ENCODE peak calls at places on chromosomes 1 and 21, in ten cellular contexts. X, C, U, Z, S, G, K, T, B and N are unnamed samples. For H3K4me1, the result is how much of the 10 kb centered on the place peaks cover.

GRCh38 chr1:245677446-245678240 is 522.9 kb downstream of the KIF26B start:
- DNase-seq in C (peak), K (peak), B (no peak), Z (no peak), X (no peak), U (no peak), S (no peak), G (no peak), T (no peak), N (no peak)

GRCh38 chr21:29205988-29206387 is 75.5 kb downstream of the MAP3K7CL start:
- DNase-seq in G (no peak), C (no peak), Z (no peak), K (no peak), B (no peak), X (no peak), U (no peak), S (no peak), T (peak), N (no peak)

GRCh38 chr1:190908691-190909090 is 431.0 kb upstream of the BRINP3 start:
- DNase-seq in S (no peak), T (peak), X (peak), B (no peak), U (no peak), K (no peak), Z (no peak), G (no peak), C (peak), N (no peak)

GRCh38 chr1:185477638-185478216 is 160.7 kb upstream of the IVNS1ABP start:
- DNase-seq in T (no peak), C (no peak), S (peak), U (no peak), G (no peak), X (no peak), B (no peak), Z (no peak), K (peak), N (no peak)

GRCh38 chr1:235275223-235275622 is 52.8 kb downstream of the ARID4B start:
- DNase-seq in B (no peak), S (no peak), C (no peak), T (no peak), G (no peak), U (no peak), Z (no peak), K (no peak), X (no peak), N (peak)

GRCh38 chr1:55718758-55719671 is 503.9 kb upstream of the USP24 start:
- DNase-seq in K (peak), B (no peak), X (peak), G (no peak), Z (no peak), S (no peak), U (no peak), T (peak), C (peak), N (no peak)

GRCh38 chr1:95742591-95743089 is 508.6 kb downstream of the RWDD3 start:
- DNase-seq in Z (no peak), K (no peak), G (no peak), B (no peak), T (peak), X (no peak), C (peak), S (no peak), U (peak), N (no peak)

GRCh38 chr1:215710340-215710971 is 143.4 kb downstream of the KCTD3 start:
- DNase-seq in K (no peak), X (peak), B (no peak), G (no peak), U (no peak), Z (no peak), S (no peak), T (peak), C (peak), N (no peak)

GRCh38 chr1:211352985-211353515 is 26.4 kb downstream of the TRAF5 start:
- DNase-seq in U (no peak), X (no peak), G (no peak), T (peak), S (peak), C (peak), Z (peak), B (no peak), K (peak), N (peak)

GRCh38 chr1:197222025-197222685 is 45.9 kb upstream of the CRB1 start:
- DNase-seq in K (no peak), Z (no peak), B (no peak), T (peak), C (no peak), X (peak), U (no peak), S (no peak), G (no peak), N (no peak)

GRCh38 chr1:2436876-2437275 is 24.5 kb upstream of the PEX10 start:
- DNase-seq in K (no peak), X (no peak), S (no peak), T (no peak), G (no peak), C (no peak), B (no peak), Z (no peak), U (no peak), N (no peak)

GRCh38 chr1:2433936-2434335 is 21.6 kb upstream of the PEX10 start:
- DNase-seq in S (no peak), U (no peak), K (no peak), Z (no peak), T (no peak), C (no peak), X (no peak), G (no peak), B (no peak), N (no peak)

GRCh38 chr1:2437617-2438016 is 25.3 kb upstream of the PEX10 start:
- DNase-seq in B (no peak), C (no peak), K (no peak), S (no peak), X (no peak), Z (no peak), U (no peak), G (no peak), T (no peak), N (no peak)

GRCh38 chr1:2435091-2435490 is 22.7 kb upstream of the PEX10 start:
- DNase-seq in X (no peak), Z (no peak), S (no peak), T (no peak), K (no peak), G (no peak), C (no peak), B (no peak), U (no peak), N (no peak)

DNA sequence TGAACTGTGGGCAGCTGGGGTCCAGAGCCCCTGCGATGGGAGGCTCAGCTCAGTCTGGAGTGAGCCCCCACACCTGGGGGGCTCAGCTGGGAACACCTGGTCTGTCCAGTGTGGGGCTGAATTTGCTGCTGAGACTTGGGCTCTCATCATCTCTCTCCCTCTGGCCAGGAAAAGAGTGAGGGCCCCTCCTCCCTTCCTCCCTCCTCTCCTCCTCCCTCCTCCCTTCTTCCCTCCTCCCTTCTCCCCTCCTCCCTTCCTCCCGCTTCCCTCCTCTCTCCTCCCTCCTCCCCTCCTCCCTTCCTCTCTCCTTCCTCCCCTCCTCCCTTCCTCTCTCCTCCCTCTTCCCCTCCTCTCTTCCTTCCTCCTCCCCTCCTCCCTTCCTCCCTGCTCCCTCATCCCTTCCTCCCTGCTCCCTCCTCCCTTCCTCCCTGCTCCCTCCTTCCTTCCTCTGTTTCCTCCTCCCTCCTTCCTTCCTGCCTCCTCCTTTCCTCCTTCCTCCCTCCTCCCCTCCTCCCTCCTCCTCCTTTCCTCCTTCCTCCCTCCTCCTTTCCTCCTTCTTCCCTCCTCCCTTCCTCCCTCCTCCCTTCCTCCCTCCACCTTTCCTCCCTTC is 23.5 kb upstream of the PEX10 start:
- DNase-seq in G (no peak), X (no peak), B (no peak), T (no peak), U (no peak), Z (no peak), S (no peak), K (no peak), C (no peak), N (no peak)
- H3K4me1 ChIP-seq in G (under half), X (under half), B (under half), T (under half), U (under half), Z (under half), S (under half), K (under half), C (under half), N (under half)

GRCh38 chr1:31931241-31932225 is 6.6 kb downstream of the PTP4A2 start:
- DNase-seq in U (no peak), K (no peak), X (peak), B (no peak), C (peak), Z (no peak), T (peak), G (no peak), S (no peak), N (no peak)
- H3K4me1 ChIP-seq in U (half or more), K (half or more), X (under half), B (half or more), C (half or more), Z (half or more), T (half or more), G (half or more), S (half or more), N (half or more)

GRCh38 chr1:206799311-206799710 is 27.0 kb upstream of the IL10 start:
- DNase-seq in U (no peak), C (peak), S (no peak), Z (no peak), X (no peak), G (no peak), T (no peak), K (no peak), B (no peak), N (no peak)

GRCh38 chr1:206798384-206798996 is 26.2 kb upstream of the IL10 start:
- DNase-seq in S (no peak), G (no peak), Z (no peak), T (no peak), U (no peak), B (no peak), C (no peak), K (no peak), X (no peak), N (no peak)

GRCh38 chr1:206801467-206801866 is 29.2 kb upstream of the IL10 start:
- DNase-seq in K (no peak), X (no peak), S (no peak), Z (no peak), B (no peak), G (no peak), T (no peak), C (no peak), U (no peak), N (no peak)

GRCh38 chr1:206802401-206802800 is 30.1 kb upstream of the IL10 start:
- DNase-seq in K (no peak), B (no peak), Z (no peak), C (peak), X (no peak), G (no peak), U (no peak), S (no peak), T (no peak), N (no peak)

DNA sequence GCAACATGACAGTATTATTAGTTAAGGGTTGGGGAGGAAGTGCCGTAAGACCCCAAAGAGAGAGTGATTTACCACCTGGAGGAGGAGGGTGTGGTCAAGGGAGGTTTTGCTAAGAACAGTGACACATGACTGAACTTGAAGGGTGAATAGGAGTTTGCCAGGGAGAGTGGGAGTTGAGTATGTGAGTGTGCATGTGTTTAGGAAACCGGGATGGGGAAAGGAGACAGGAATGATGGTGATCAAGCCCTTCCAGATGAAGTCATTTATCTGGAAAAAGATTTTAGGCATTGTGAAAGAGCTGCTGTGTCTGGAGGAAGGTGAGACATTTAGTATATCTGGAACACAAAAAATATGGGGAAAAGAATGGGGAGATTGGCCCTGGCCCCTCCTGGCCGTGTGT is 28.1 kb upstream of the IL10 start:
- DNase-seq in B (no peak), X (no peak), S (no peak), T (no peak), C (peak), U (no peak), G (no peak), Z (no peak), K (no peak), N (no peak)
- H3K4me1 ChIP-seq in B (under half), X (under half), S (under half), T (under half), C (under half), U (under half), G (under half), Z (under half), K (under half), N (under half)

GRCh38 chr1:226962421-226963391 is 22.6 kb downstream of the COQ8A start:
- DNase-seq in B (no peak), T (no peak), S (no peak), K (no peak), Z (no peak), X (no peak), G (no peak), U (no peak), C (no peak), N (no peak)
- H3K4me1 ChIP-seq in B (under half), T (under half), S (under half), K (under half), Z (under half), X (under half), G (under half), U (under half), C (under half), N (under half)